ENCODE peak calls at places on chromosome 1, in seven cellular contexts. V is uterus, T is breast epithelium, Q is kidney epithelial cell, Y is nephron progenitor cell, N is coronary artery, P is HL-60. H is an unnamed sample.

GRCh38 chr1:46301406-46302090 is 1.9 kb downstream of the LRRC41 start:
- DNase-seq in V (peak), T (no peak), Q (no peak), Y (peak), N (peak), P (peak), H (peak)

GRCh38 chr1:98967122-98967521 is 37.5 kb downstream of the PLPPR5 start:
- DNase-seq in V (no peak), T (no peak), Q (no peak), Y (no peak), N (no peak), P (no peak), H (no peak)

GRCh38 chr1:22224631-22225030 is 81.7 kb upstream of the WNT4 start:
- DNase-seq in V (no peak), T (no peak), Q (no peak), Y (no peak), N (no peak), P (no peak), H (no peak)

GRCh38 chr1:115277276-115277675 is 60.8 kb downstream of the NGF start:
- DNase-seq in V (peak), T (no peak), Q (no peak), Y (no peak), N (no peak), P (no peak), H (peak)

GRCh38 chr1:7042322-7043231 is 257.3 kb downstream of the CAMTA1 start:
- DNase-seq in V (no peak), T (no peak), Q (no peak), Y (no peak), N (no peak), P (no peak), H (peak)

GRCh38 chr1:66383602-66384001 is 150.4 kb upstream of the SGIP1 start:
- DNase-seq in V (no peak), T (no peak), Q (no peak), Y (no peak), N (no peak), P (no peak), H (no peak)

GRCh38 chr1:206579747-206580437 is 32.4 kb downstream of the EIF2D start:
- DNase-seq in V (no peak), T (no peak), Q (no peak), Y (no peak), N (no peak), P (peak), H (no peak)

GRCh38 chr1:239225396-239225795 is 161.0 kb upstream of the CHRM3 start:
- DNase-seq in V (no peak), T (no peak), Q (no peak), Y (no peak), N (no peak), P (no peak), H (no peak)

GRCh38 chr1:160046494-160047115 is 14.8 kb upstream of the PIGM start:
- DNase-seq in V (peak), T (no peak), Q (no peak), Y (peak), N (peak), P (peak), H (peak)

GRCh38 chr1:200337831-200338230 is 72.0 kb downstream of the ZNF281 start:
- DNase-seq in V (no peak), T (no peak), Q (no peak), Y (no peak), N (no peak), P (no peak), H (no peak)

GRCh38 chr1:171566467-171566866 is 55.6 kb upstream of the MYOCOS start:
- DNase-seq in V (no peak), T (no peak), Q (no peak), Y (no peak), N (no peak), P (no peak), H (peak)

GRCh38 chr1:100423832-100424337 is 71.6 kb downstream of the CDC14A start:
- DNase-seq in V (no peak), T (no peak), Q (no peak), Y (no peak), N (no peak), P (no peak), H (no peak)

GRCh38 chr1:223177681-223178080 is 34.6 kb upstream of the TLR5 start:
- DNase-seq in V (no peak), T (no peak), Q (no peak), Y (no peak), N (no peak), P (peak), H (peak)

DNA sequence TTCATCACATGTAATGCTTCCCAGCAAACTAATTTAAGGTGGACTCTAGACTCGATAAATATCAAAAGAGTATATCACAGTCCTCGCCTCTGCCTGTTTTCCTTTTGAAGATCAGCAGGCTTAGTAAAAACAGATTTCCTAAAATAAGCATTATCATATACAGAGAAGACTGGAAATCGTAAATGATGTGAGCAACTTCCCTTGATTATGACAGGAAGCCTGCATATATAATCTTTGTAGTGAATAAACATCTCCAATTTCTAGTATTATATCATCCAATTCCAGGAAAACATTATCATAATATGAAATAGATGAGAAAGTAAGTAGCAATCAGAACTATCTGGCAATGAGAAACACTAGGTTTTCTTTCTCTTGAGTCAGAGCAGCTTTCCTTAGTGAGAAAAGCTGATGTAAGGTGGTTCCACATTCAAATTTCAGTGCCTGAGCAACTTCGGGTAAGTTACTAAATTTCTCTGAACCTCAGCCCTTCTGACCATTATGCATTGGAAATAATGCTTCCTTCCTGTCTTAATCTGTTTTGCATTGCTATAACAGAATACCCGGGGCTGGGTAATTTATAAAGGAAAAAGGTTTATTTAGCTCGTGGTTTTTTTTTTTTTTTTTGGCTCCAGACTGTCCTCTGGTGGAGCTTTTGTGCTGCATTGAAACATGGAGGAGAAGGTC is 12.6 kb upstream of the POU2F1 start:
- DNase-seq in V (no peak), T (no peak), Q (no peak), Y (no peak), N (no peak), P (no peak), H (no peak)
- TF ChIP-seq CTCF in V (no peak), T (no peak), Q (peak), Y (no peak), N (no peak), P (no peak), H (peak)

GRCh38 chr1:30904191-30904961 is 4.2 kb downstream of the SDC3 start:
- DNase-seq in V (no peak), T (no peak), Q (no peak), Y (no peak), N (no peak), P (no peak), H (no peak)
- TF ChIP-seq CTCF in V (no peak), T (no peak), Q (no peak), Y (no peak), N (no peak), P (no peak), H (no peak)

DNA sequence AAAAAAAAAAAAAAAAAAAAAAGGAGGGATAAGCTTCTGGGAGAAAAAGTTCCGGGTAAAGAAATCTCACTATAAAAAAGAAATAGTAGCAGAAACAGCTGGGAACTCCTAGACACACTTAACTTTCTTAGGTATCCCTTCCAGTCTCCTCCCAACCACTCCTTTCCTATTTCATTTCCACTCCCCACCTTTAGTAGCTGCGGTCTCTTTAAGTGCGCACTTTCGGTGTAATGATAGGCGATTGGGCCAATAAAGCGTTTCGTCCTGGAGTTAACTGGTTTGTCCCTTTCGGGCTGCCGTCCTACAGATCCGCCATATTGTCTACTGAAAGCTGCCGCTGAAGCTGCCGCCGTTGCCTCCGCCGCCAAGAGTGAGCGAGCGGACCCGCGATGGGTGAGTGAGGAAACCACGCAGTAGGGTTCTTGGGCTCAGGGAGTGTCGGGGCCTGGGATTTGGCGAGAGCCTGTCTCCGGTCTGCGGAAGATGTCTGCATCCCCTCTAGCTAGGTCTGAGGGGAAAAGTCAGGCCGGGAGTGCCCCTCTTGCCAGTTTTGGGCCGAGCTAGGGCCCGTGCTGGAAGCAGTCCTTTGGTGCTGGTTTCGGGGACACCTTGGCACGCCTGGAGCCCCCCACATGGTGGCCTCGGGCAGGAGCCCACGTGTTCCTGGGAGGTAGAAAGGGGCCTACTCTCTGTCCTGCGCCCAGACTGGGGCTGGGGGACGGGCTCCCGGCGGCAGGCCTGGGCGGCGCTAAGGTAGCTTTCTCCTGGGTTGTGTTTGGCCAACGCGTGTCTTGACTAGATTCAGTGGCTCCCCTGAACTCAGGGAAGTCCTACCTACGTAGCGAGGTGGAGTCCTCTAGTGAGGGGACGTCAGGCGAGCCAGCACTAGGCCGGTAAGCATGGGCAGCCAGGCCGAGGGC is at the start of gene KPNA6:
- DNase-seq in V (peak), T (peak), Q (peak), Y (peak), N (peak), P (peak), H (peak)
- TF ChIP-seq CTCF in V (no peak), T (peak), Q (no peak), Y (no peak), N (no peak), P (no peak), H (no peak)

GRCh38 chr1:54487571-54488050 is 60.4 kb upstream of the ACOT11 start:
- DNase-seq in V (no peak), T (no peak), Q (no peak), Y (peak), N (no peak), P (no peak), H (no peak)

GRCh38 chr1:54488065-54488750 is 59.8 kb upstream of the ACOT11 start:
- DNase-seq in V (peak), T (peak), Q (peak), Y (peak), N (peak), P (peak), H (peak)

GRCh38 chr1:54488831-54489626 is 59.0 kb upstream of the ACOT11 start:
- DNase-seq in V (peak), T (peak), Q (no peak), Y (peak), N (peak), P (peak), H (peak)

GRCh38 chr1:54490361-54491248 is 57.4 kb upstream of the ACOT11 start:
- DNase-seq in V (peak), T (no peak), Q (no peak), Y (peak), N (no peak), P (no peak), H (peak)

DNA sequence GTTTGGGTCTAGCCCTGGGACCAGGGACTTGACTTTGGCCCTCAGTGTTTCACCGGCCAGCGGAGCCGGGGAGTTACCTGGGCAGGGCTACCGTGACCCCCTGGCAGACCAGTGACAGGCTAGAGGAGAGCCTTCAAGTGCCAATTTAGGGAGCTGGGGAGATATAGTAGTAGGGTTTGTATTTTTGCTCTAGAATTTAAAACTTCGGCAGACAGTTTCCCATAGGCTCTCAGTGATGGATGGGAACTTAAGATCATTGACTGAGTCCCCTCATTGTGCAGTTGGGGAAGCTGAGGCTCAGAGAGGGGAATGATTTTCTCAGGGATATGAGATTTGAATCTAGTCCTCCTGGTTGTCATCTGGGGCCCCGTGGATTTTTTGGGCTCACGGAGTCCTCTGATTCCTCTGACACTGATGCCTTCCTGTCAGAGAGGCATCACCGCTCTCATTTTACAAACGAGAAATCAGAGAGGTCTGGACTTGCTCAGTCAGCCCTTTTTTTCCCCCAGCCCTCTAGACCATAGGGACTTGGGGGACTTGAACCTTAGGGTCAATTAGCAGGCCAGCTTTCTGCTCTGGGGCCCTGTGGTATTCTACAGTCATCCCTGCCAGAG is 58.3 kb upstream of the ACOT11 start:
- DNase-seq in V (no peak), T (no peak), Q (no peak), Y (no peak), N (no peak), P (no peak), H (no peak)
- TF ChIP-seq CTCF in V (no peak), T (peak), Q (no peak), Y (peak), N (no peak), P (no peak), H (no peak)

DNA sequence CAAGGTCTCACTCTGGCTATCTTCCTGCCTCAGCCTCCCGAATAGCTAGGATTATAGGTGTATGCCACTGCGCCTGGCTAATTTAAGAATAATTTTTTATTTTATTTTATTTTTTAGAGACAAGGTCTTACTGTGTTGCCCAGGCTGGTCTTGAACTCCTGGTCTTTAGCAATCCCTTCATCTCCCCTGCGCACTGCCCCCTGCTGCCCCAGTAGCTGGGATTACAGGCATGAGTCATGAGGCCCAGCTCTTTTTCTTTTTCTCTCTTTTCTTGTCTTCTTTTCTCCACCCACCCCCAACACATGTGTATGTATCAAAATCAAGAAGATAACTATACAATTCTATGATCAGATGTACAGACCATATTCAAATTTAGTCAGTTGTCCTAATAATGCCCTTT is 87.2 kb downstream of the PEX14 start:
- DNase-seq in V (no peak), T (no peak), Q (no peak), Y (no peak), N (no peak), P (no peak), H (no peak)
- TF ChIP-seq CTCF in V (no peak), T (no peak), Q (peak), Y (no peak), N (no peak), P (no peak), H (peak)

GRCh38 chr1:2468041-2468472 is 8.0 kb upstream of the PLCH2 start:
- DNase-seq in V (no peak), T (no peak), Q (no peak), Y (peak), N (no peak), P (no peak), H (peak)

GRCh38 chr1:2466834-2467554 is 9.1 kb upstream of the PLCH2 start:
- DNase-seq in V (no peak), T (no peak), Q (no peak), Y (peak), N (no peak), P (no peak), H (no peak)

GRCh38 chr1:2465371-2466269 is 10.5 kb upstream of the PLCH2 start:
- DNase-seq in V (no peak), T (no peak), Q (no peak), Y (no peak), N (no peak), P (no peak), H (no peak)

GRCh38 chr1:2468540-2468939 is 7.5 kb upstream of the PLCH2 start:
- DNase-seq in V (no peak), T (no peak), Q (no peak), Y (no peak), N (no peak), P (no peak), H (no peak)

DNA sequence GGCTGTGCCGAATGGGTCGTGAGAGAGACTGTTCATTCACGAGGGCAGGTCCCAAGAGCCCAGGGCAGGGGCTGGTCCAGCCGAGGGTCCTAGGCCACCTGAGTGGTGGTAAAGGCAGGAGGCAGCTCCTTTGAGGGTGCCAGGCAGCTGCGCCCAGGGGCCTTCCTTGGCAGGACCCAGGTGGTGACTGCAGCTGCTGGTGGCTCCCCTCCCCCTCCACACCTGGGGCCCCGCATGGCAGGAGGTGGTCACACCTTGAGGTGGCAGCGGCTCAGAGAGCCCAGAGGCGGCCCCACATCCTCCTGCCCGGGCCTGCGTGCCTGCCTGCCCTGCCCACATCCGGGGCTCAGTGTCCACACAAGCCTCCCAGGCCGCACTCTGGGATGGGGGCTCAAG is 9.8 kb upstream of the PLCH2 start:
- DNase-seq in V (no peak), T (no peak), Q (no peak), Y (no peak), N (no peak), P (no peak), H (no peak)
- TF ChIP-seq CTCF in V (no peak), T (no peak), Q (no peak), Y (no peak), N (no peak), P (no peak), H (no peak)

GRCh38 chr1:226407199-226407496 is 745 bp downstream of the PARP1 start:
- DNase-seq in V (no peak), T (no peak), Q (no peak), Y (no peak), N (no peak), P (no peak), H (no peak)

GRCh38 chr1:226405411-226405988 is 2.4 kb downstream of the PARP1 start:
- DNase-seq in V (no peak), T (no peak), Q (no peak), Y (no peak), N (peak), P (peak), H (no peak)

GRCh38 chr1:226407497-226408284 is at the start of gene PARP1:
- DNase-seq in V (peak), T (peak), Q (no peak), Y (peak), N (peak), P (peak), H (peak)

GRCh38 chr1:226404904-226405222 is 3.0 kb downstream of the PARP1 start:
- DNase-seq in V (no peak), T (no peak), Q (no peak), Y (no peak), N (no peak), P (no peak), H (no peak)

GRCh38 chr1:226406401-226406881 is 1.5 kb downstream of the PARP1 start:
- DNase-seq in V (no peak), T (no peak), Q (no peak), Y (no peak), N (no peak), P (peak), H (no peak)
- TF ChIP-seq CTCF in V (no peak), T (no peak), Q (no peak), Y (no peak), N (no peak), P (no peak), H (no peak)

DNA sequence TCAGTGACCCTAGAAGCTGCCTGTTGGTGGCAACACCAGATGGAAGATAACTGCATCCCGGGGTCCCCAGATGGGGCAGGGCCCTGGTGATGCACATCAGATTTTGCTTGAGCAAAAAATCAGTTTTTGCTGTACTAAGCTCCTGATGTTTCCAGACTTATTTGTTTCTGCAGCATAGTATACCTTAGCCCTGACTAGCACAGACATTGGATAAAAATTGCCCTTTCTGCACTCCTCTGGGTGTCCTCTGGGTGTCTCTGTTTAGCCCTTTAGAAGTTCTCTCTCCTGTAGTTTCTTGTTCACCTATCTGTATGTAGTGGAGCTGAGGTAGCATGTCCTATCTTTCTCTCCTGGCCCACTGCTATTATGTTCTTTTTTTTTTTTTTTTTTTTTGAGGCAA is 30.3 kb upstream of the PLA2G2C start:
- DNase-seq in V (no peak), T (no peak), Q (no peak), Y (no peak), N (no peak), P (peak), H (no peak)
- TF ChIP-seq CTCF in V (no peak), T (peak), Q (peak), Y (peak), N (no peak), P (peak), H (peak)

H was measured in cardiac muscle cell.